ENCODE peak calls at places on chromosomes 7 and 10, in ten cellular contexts. V, R, F, I, A, S, Y, B, K and J are unnamed samples.

GRCh38 chr7:28128608-28129007 is 52.0 kb downstream of the JAZF1 start:
- DNase-seq in V (no peak), R (no peak), F (no peak), I (no peak), A (no peak), S (no peak), Y (no peak), B (no peak), K (no peak), J (no peak)

GRCh38 chr10:85609509-85609908 is 757.1 kb downstream of the GRID1 start:
- DNase-seq in V (no peak), R (no peak), F (no peak), I (no peak), A (no peak), S (no peak), Y (no peak), B (peak; percentile 27), K (no peak), J (no peak)

GRCh38 chr7:24979470-24979862 is 512 bp downstream of the OSBPL3 start:
- DNase-seq in V (peak; percentile 75), R (no peak), F (peak; percentile 63), I (peak; percentile 68), A (peak; percentile 28), S (peak; percentile 51), Y (no peak), B (peak; percentile 89), K (peak; percentile 88), J (peak; percentile 75)

GRCh38 chr7:100577103-100577502 is 3.4 kb upstream of the SAP25 start:
- DNase-seq in V (no peak), R (no peak), F (no peak), I (peak; percentile 37), A (no peak), S (no peak), Y (no peak), B (peak; percentile 40), K (no peak), J (no peak)

GRCh38 chr7:20267482-20267881 is 50.3 kb upstream of the MACC1 start:
- DNase-seq in V (no peak), R (no peak), F (no peak), I (no peak), A (no peak), S (no peak), Y (no peak), B (peak; percentile 62), K (no peak), J (no peak)

GRCh38 chr10:77609781-77610272 is 27.8 kb downstream of the KCNMA1 start:
- DNase-seq in V (no peak), R (peak; percentile 52), F (no peak), I (no peak), A (no peak), S (no peak), Y (no peak), B (no peak), K (peak; percentile 49), J (peak; percentile 36)

GRCh38 chr7:127705461-127705959 is 53.5 kb downstream of the SND1 start:
- DNase-seq in V (no peak), R (no peak), F (no peak), I (no peak), A (no peak), S (no peak), Y (no peak), B (no peak), K (no peak), J (no peak)

GRCh38 chr10:44769449-44769848 is 141.7 kb upstream of the TMEM72 start:
- DNase-seq in V (no peak), R (no peak), F (no peak), I (no peak), A (no peak), S (no peak), Y (no peak), B (no peak), K (no peak), J (no peak)

GRCh38 chr10:92901819-92902234 is 53.5 kb downstream of the EXOC6 start:
- DNase-seq in V (no peak), R (no peak), F (no peak), I (no peak), A (no peak), S (no peak), Y (no peak), B (no peak), K (no peak), J (peak; percentile 6)

GRCh38 chr7:63931985-63932577 is 66.6 kb upstream of the ZNF722 start:
- DNase-seq in V (no peak), R (no peak), F (no peak), I (no peak), A (no peak), S (no peak), Y (no peak), B (no peak), K (no peak), J (no peak)

GRCh38 chr7:47227762-47228177 is 354.1 kb downstream of the TNS3 start:
- DNase-seq in V (no peak), R (no peak), F (peak; percentile 97), I (no peak), A (no peak), S (no peak), Y (no peak), B (no peak), K (peak; percentile 51), J (peak; percentile 45)

GRCh38 chr7:123652406-123652805 is 3.3 kb upstream of the LMOD2 start:
- DNase-seq in V (no peak), R (no peak), F (no peak), I (no peak), A (no peak), S (no peak), Y (no peak), B (no peak), K (no peak), J (no peak)

GRCh38 chr7:1123721-1124120 is 35.8 kb downstream of the GPER1 start:
- DNase-seq in V (no peak), R (peak; percentile 64), F (no peak), I (peak; percentile 45), A (no peak), S (no peak), Y (peak; percentile 34), B (peak; percentile 95), K (peak; percentile 13), J (no peak)

GRCh38 chr7:24115661-24116060 is 168.3 kb upstream of the NPY start:
- DNase-seq in V (no peak), R (no peak), F (no peak), I (no peak), A (no peak), S (no peak), Y (no peak), B (no peak), K (no peak), J (no peak)

GRCh38 chr7:142323706-142324105 is 65.8 kb upstream of the PRSS58 start:
- DNase-seq in V (peak; percentile 49), R (peak; percentile 54), F (peak; percentile 44), I (peak; percentile 95), A (no peak), S (no peak), Y (no peak), B (peak; percentile 96), K (no peak), J (no peak)

GRCh38 chr10:77279207-77279606 is 358.4 kb downstream of the KCNMA1 start:
- DNase-seq in V (peak; percentile 1), R (no peak), F (no peak), I (no peak), A (no peak), S (no peak), Y (no peak), B (no peak), K (no peak), J (no peak)

GRCh38 chr7:52355059-52355458 is 680.4 kb upstream of the POM121L12 start:
- DNase-seq in V (no peak), R (no peak), F (peak; percentile 12), I (no peak), A (no peak), S (no peak), Y (no peak), B (peak; percentile 82), K (no peak), J (no peak)

GRCh38 chr7:1693419-1693990 is 23.4 kb downstream of the ELFN1 start:
- DNase-seq in V (no peak), R (no peak), F (no peak), I (peak; percentile 6), A (no peak), S (no peak), Y (no peak), B (peak; percentile 54), K (no peak), J (no peak)

GRCh38 chr10:35056133-35056532 is 34.0 kb downstream of the CUL2 start:
- DNase-seq in V (no peak), R (no peak), F (no peak), I (no peak), A (no peak), S (no peak), Y (no peak), B (no peak), K (no peak), J (no peak)

GRCh38 chr7:21916629-21917028 is 29.1 kb downstream of the CDCA7L start:
- DNase-seq in V (no peak), R (no peak), F (no peak), I (no peak), A (no peak), S (no peak), Y (no peak), B (no peak), K (no peak), J (no peak)

GRCh38 chr7:71019703-71020102 is 112.2 kb upstream of the GALNT17 start:
- DNase-seq in V (no peak), R (no peak), F (no peak), I (no peak), A (no peak), S (no peak), Y (no peak), B (no peak), K (peak; percentile 4), J (no peak)

GRCh38 chr10:21184984-21185383 is 287.9 kb upstream of the NEBL start:
- DNase-seq in V (no peak), R (no peak), F (no peak), I (no peak), A (no peak), S (no peak), Y (no peak), B (no peak), K (no peak), J (no peak)

GRCh38 chr7:134702366-134703240 is 56.0 kb downstream of the BPGM start:
- DNase-seq in V (no peak), R (no peak), F (no peak), I (no peak), A (no peak), S (no peak), Y (no peak), B (no peak), K (peak; percentile 16), J (no peak)

GRCh38 chr7:2624293-2624881 is 7.4 kb upstream of the TTYH3 start:
- DNase-seq in V (no peak), R (no peak), F (no peak), I (no peak), A (no peak), S (no peak), Y (no peak), B (no peak), K (no peak), J (no peak)

GRCh38 chr7:537911-538634 is 18.4 kb upstream of the PDGFA start:
- DNase-seq in V (no peak), R (no peak), F (peak; percentile 100), I (no peak), A (no peak), S (no peak), Y (no peak), B (peak; percentile 88), K (peak; percentile 80), J (no peak)

GRCh38 chr10:80131499-80131901 is 1.0 kb upstream of the PLAC9 start:
- DNase-seq in V (no peak), R (no peak), F (no peak), I (no peak), A (no peak), S (no peak), Y (no peak), B (peak; percentile 87), K (no peak), J (no peak)

GRCh38 chr7:34080513-34080912 is 175.2 kb downstream of the BMPER start:
- DNase-seq in V (no peak), R (no peak), F (no peak), I (no peak), A (no peak), S (no peak), Y (peak; percentile 56), B (no peak), K (no peak), J (no peak)

GRCh38 chr10:44569193-44570091 is 184.5 kb upstream of the CXCL12 start:
- DNase-seq in V (no peak), R (peak; percentile 7), F (no peak), I (no peak), A (no peak), S (no peak), Y (peak; percentile 57), B (peak; percentile 38), K (peak; percentile 82), J (no peak)